ENCODE peak calls at places on chromosomes 16 and 17, in eight cellular contexts. P, N, I, R, T, B, H and D are unnamed samples.

GRCh38 chr17:7460850-7461660 is 16.2 kb downstream of the CHRNB1 start:
- DNase-seq in P (no peak), N (no peak), I (no peak), R (no peak), T (no peak), B (no peak), H (no peak), D (no peak)

GRCh38 chr16:11032922-11033291 is 88.5 kb downstream of the CLEC16A start:
- DNase-seq in P (peak; percentile 91), N (no peak), I (no peak), R (no peak), T (peak; percentile 77), B (peak; percentile 97), H (no peak), D (no peak)

GRCh38 chr17:77436058-77436442 is 295.3 kb downstream of the SEC14L1 start:
- DNase-seq in P (peak; percentile 83), N (no peak), I (no peak), R (no peak), T (no peak), B (no peak), H (no peak), D (no peak)

GRCh38 chr16:81431554-81432353 is 12.9 kb upstream of the CMIP start:
- DNase-seq in P (peak; percentile 82), N (no peak), I (no peak), R (no peak), T (peak; percentile 41), B (peak; percentile 76), H (no peak), D (no peak)

GRCh38 chr17:31248986-31249385 is 48.1 kb downstream of the OMG start:
- DNase-seq in P (peak; percentile 37), N (no peak), I (no peak), R (no peak), T (no peak), B (no peak), H (no peak), D (no peak)

GRCh38 chr16:88543230-88543813 is 26.9 kb upstream of the ZC3H18 start:
- DNase-seq in P (no peak), N (no peak), I (no peak), R (no peak), T (no peak), B (no peak), H (no peak), D (no peak)

GRCh38 chr16:3612510-3613466 is 1.4 kb upstream of the SLX4 start:
- DNase-seq in P (no peak), N (no peak), I (no peak), R (no peak), T (no peak), B (no peak), H (no peak), D (no peak)

GRCh38 chr16:66950971-66951790 is 9.9 kb upstream of the CES3 start:
- DNase-seq in P (no peak), N (no peak), I (no peak), R (no peak), T (no peak), B (no peak), H (no peak), D (no peak)

GRCh38 chr17:32519769-32520701 is 33.2 kb downstream of the CDK5R1 start:
- DNase-seq in P (no peak), N (no peak), I (no peak), R (peak; percentile 87), T (no peak), B (no peak), H (no peak), D (no peak)

GRCh38 chr16:9978160-9978725 is 204.0 kb downstream of the GRIN2A start:
- DNase-seq in P (no peak), N (no peak), I (no peak), R (no peak), T (no peak), B (no peak), H (no peak), D (no peak)

GRCh38 chr16:74650966-74651567 is 15.6 kb downstream of the RFWD3 start:
- DNase-seq in P (peak; percentile 28), N (no peak), I (no peak), R (no peak), T (no peak), B (no peak), H (no peak), D (no peak)

GRCh38 chr17:50778988-50779387 is 11.7 kb upstream of the ANKRD40CL start:
- DNase-seq in P (no peak), N (no peak), I (no peak), R (no peak), T (no peak), B (no peak), H (no peak), D (no peak)

GRCh38 chr17:38715216-38715943 is 10.3 kb downstream of the MLLT6 start:
- DNase-seq in P (no peak), N (no peak), I (no peak), R (no peak), T (no peak), B (no peak), H (no peak), D (no peak)

GRCh38 chr17:32742686-32743538 is 134.0 kb downstream of the MYO1D start:
- DNase-seq in P (no peak), N (no peak), I (no peak), R (no peak), T (no peak), B (no peak), H (no peak), D (no peak)

GRCh38 chr16:57882797-57883196 is 80.5 kb upstream of the KIFC3 start:
- DNase-seq in P (no peak), N (no peak), I (no peak), R (no peak), T (no peak), B (no peak), H (no peak), D (no peak)

GRCh38 chr16:89090182-89090630 is 3.4 kb upstream of the ACSF3 start:
- DNase-seq in P (no peak), N (no peak), I (no peak), R (no peak), T (no peak), B (no peak), H (no peak), D (no peak)

GRCh38 chr16:55842369-55843104 is 9.6 kb upstream of the CES1 start:
- DNase-seq in P (peak; percentile 64), N (peak; percentile 52), I (no peak), R (no peak), T (peak; percentile 21), B (peak; percentile 17), H (peak; percentile 42), D (peak; percentile 29)

GRCh38 chr16:54280751-54281150 is 5.8 kb downstream of the IRX3 start:
- DNase-seq in P (no peak), N (no peak), I (no peak), R (no peak), T (no peak), B (no peak), H (no peak), D (no peak)

GRCh38 chr17:80751460-80752368 is 207.1 kb downstream of the RPTOR start:
- DNase-seq in P (no peak), N (no peak), I (no peak), R (no peak), T (no peak), B (no peak), H (no peak), D (no peak)

GRCh38 chr16:88434353-88434690 is 18.8 kb upstream of the ZFPM1 start:
- DNase-seq in P (no peak), N (no peak), I (no peak), R (no peak), T (no peak), B (no peak), H (no peak), D (no peak)

GRCh38 chr17:77721823-77722160 is 236.7 kb upstream of the TNRC6C start:
- DNase-seq in P (no peak), N (no peak), I (no peak), R (no peak), T (no peak), B (no peak), H (no peak), D (no peak)

GRCh38 chr16:57890752-57891111 is 80.2 kb downstream of the CNGB1 start:
- DNase-seq in P (no peak), N (no peak), I (no peak), R (peak; percentile 68), T (no peak), B (no peak), H (no peak), D (no peak)

GRCh38 chr16:67760831-67761230 is 41.7 kb upstream of the GFOD2 start:
- DNase-seq in P (no peak), N (no peak), I (no peak), R (no peak), T (no peak), B (no peak), H (no peak), D (no peak)

GRCh38 chr17:40854175-40854814 is 12.7 kb downstream of the KRT12 start:
- DNase-seq in P (peak; percentile 81), N (no peak), I (no peak), R (no peak), T (peak; percentile 69), B (peak; percentile 66), H (no peak), D (no peak)

GRCh38 chr17:41211845-41212466 is 14.5 kb upstream of the KRTAP9-2 start:
- DNase-seq in P (no peak), N (no peak), I (no peak), R (no peak), T (peak; percentile 56), B (no peak), H (no peak), D (no peak)

GRCh38 chr17:34370376-34370996 is 7.5 kb upstream of the CCL1 start:
- DNase-seq in P (no peak), N (no peak), I (no peak), R (no peak), T (no peak), B (no peak), H (no peak), D (no peak)

GRCh38 chr16:80996688-80997138 is 10.0 kb downstream of the CMC2 start:
- DNase-seq in P (no peak), N (no peak), I (no peak), R (no peak), T (no peak), B (no peak), H (no peak), D (no peak)

GRCh38 chr17:17890773-17891759 is 54.3 kb upstream of the SREBF1 start:
- DNase-seq in P (peak; percentile 83), N (peak; percentile 67), I (no peak), R (peak; percentile 81), T (no peak), B (peak; percentile 57), H (peak; percentile 50), D (peak; percentile 48)

GRCh38 chr17:28086519-28086918 is 44.0 kb downstream of the NLK start:
- DNase-seq in P (peak; percentile 5), N (no peak), I (no peak), R (no peak), T (no peak), B (no peak), H (no peak), D (no peak)